ENCODE peak calls at places on chromosome 6, in nine cellular contexts. V is astrocyte of the spinal cord, N is cerebellar cortex, Y is psoas muscle, L is NCI-H2081, X is HFFc6, O is HAP-1, Z is nephron progenitor cell, R is GM12892. P is an unnamed sample.

GRCh38 chr6:146788115-146788514 is 189.3 kb downstream of the ADGB start:
- DNase-seq in V (no peak), N (no peak), Y (no peak), L (no peak), X (no peak), O (no peak), Z (no peak), R (no peak), P (no peak)

GRCh38 chr6:25346064-25346463 is 66.9 kb downstream of the CARMIL1 start:
- DNase-seq in V (no peak), N (no peak), Y (no peak), L (no peak), X (no peak), O (no peak), Z (no peak), R (no peak), P (no peak)

GRCh38 chr6:95233879-95234278 is 343.5 kb upstream of the MANEA start:
- DNase-seq in V (no peak), N (no peak), Y (no peak), L (no peak), X (no peak), O (no peak), Z (no peak), R (no peak), P (no peak)

GRCh38 chr6:7267521-7268091 is 45.4 kb downstream of the SSR1 start:
- DNase-seq in V (peak), N (no peak), Y (peak), L (no peak), X (peak), O (no peak), Z (no peak), R (no peak), P (peak)

GRCh38 chr6:25257686-25258348 is 21.4 kb upstream of the CARMIL1 start:
- DNase-seq in V (no peak), N (peak), Y (no peak), L (no peak), X (no peak), O (no peak), Z (no peak), R (no peak), P (no peak)

GRCh38 chr6:29553268-29554057 is 6.1 kb downstream of the UBD start:
- DNase-seq in V (peak), N (no peak), Y (peak), L (no peak), X (no peak), O (no peak), Z (peak), R (no peak), P (peak)

GRCh38 chr6:5531853-5532375 is 270.6 kb downstream of the FARS2 start:
- DNase-seq in V (no peak), N (no peak), Y (no peak), L (no peak), X (no peak), O (no peak), Z (no peak), R (no peak), P (no peak)

GRCh38 chr6:109491207-109491938 is 8.4 kb upstream of the ZBTB24 start:
- DNase-seq in V (no peak), N (no peak), Y (no peak), L (no peak), X (no peak), O (no peak), Z (no peak), R (no peak), P (no peak)

GRCh38 chr6:40258531-40258930 is 324.3 kb upstream of the MOCS1 start:
- DNase-seq in V (no peak), N (no peak), Y (no peak), L (no peak), X (no peak), O (no peak), Z (no peak), R (no peak), P (no peak)

GRCh38 chr6:159978291-159979135 is 9.6 kb downstream of the IGF2R start:
- DNase-seq in V (no peak), N (no peak), Y (no peak), L (no peak), X (no peak), O (no peak), Z (no peak), R (no peak), P (no peak)

GRCh38 chr6:129364037-129364436 is 345.9 kb downstream of the ARHGAP18 start:
- DNase-seq in V (no peak), N (no peak), Y (no peak), L (peak), X (no peak), O (no peak), Z (no peak), R (no peak), P (no peak)

GRCh38 chr6:111614833-111615582 is 9.3 kb upstream of the TRAF3IP2 start:
- DNase-seq in V (no peak), N (no peak), Y (no peak), L (no peak), X (no peak), O (peak), Z (peak), R (no peak), P (no peak)

GRCh38 chr6:43669050-43669921 is 18.3 kb downstream of the MRPS18A start:
- DNase-seq in V (peak), N (no peak), Y (peak), L (no peak), X (peak), O (no peak), Z (no peak), R (no peak), P (peak)

GRCh38 chr6:126716012-126716411 is 376.1 kb downstream of the CENPW start:
- DNase-seq in V (no peak), N (peak), Y (no peak), L (no peak), X (peak), O (no peak), Z (no peak), R (no peak), P (no peak)

GRCh38 chr6:26550250-26550993 is 12.3 kb downstream of the HMGN4 start:
- DNase-seq in V (peak), N (no peak), Y (peak), L (peak), X (no peak), O (no peak), Z (peak), R (peak), P (peak)

GRCh38 chr6:146357578-146358340 is 185.9 kb upstream of the RAB32 start:
- DNase-seq in V (peak), N (no peak), Y (no peak), L (no peak), X (peak), O (no peak), Z (no peak), R (no peak), P (peak)

GRCh38 chr6:54619102-54619501 is 227.5 kb upstream of the FAM83B start:
- DNase-seq in V (no peak), N (no peak), Y (no peak), L (no peak), X (no peak), O (no peak), Z (no peak), R (no peak), P (no peak)

GRCh38 chr6:151506761-151507160 is 12.9 kb downstream of the CCDC170 start:
- DNase-seq in V (no peak), N (no peak), Y (no peak), L (no peak), X (no peak), O (no peak), Z (no peak), R (no peak), P (no peak)

GRCh38 chr6:36961441-36962430 is 7.2 kb downstream of the PI16 start:
- DNase-seq in V (no peak), N (no peak), Y (no peak), L (no peak), X (no peak), O (no peak), Z (no peak), R (no peak), P (no peak)

GRCh38 chr6:170290306-170291128 is at the start of gene DLL1:
- DNase-seq in V (peak), N (peak), Y (peak), L (peak), X (no peak), O (no peak), Z (peak), R (no peak), P (peak)

GRCh38 chr6:170434114-170434820 is 118.8 kb downstream of the PSMB1 start:
- DNase-seq in V (no peak), N (no peak), Y (peak), L (no peak), X (no peak), O (no peak), Z (no peak), R (no peak), P (no peak)

GRCh38 chr6:148873154-148873553 is 126.3 kb downstream of the UST start:
- DNase-seq in V (no peak), N (no peak), Y (no peak), L (no peak), X (no peak), O (no peak), Z (no peak), R (no peak), P (no peak)

GRCh38 chr6:138107752-138108592 is 753 bp upstream of the PERP start:
- DNase-seq in V (no peak), N (peak), Y (no peak), L (peak), X (no peak), O (peak), Z (peak), R (peak), P (no peak)

GRCh38 chr6:80457044-80457933 is 350.8 kb downstream of the BCKDHB start:
- DNase-seq in V (peak), N (peak), Y (peak), L (peak), X (peak), O (no peak), Z (no peak), R (no peak), P (peak)

GRCh38 chr6:28906674-28907073 is 17.1 kb downstream of the TRIM27 start:
- DNase-seq in V (no peak), N (no peak), Y (no peak), L (no peak), X (no peak), O (no peak), Z (no peak), R (no peak), P (no peak)

GRCh38 chr6:127585123-127585522 is 8.1 kb downstream of the C6orf58 start:
- DNase-seq in V (no peak), N (no peak), Y (no peak), L (no peak), X (no peak), O (no peak), Z (no peak), R (no peak), P (no peak)

GRCh38 chr6:157867155-157867559 is 44.1 kb downstream of the SNX9 start:
- DNase-seq in V (peak), N (peak), Y (no peak), L (no peak), X (peak), O (no peak), Z (no peak), R (no peak), P (peak)

GRCh38 chr6:140871911-140872310 is 1260.8 kb upstream of the GJE1 start:
- DNase-seq in V (peak), N (no peak), Y (no peak), L (no peak), X (peak), O (no peak), Z (no peak), R (no peak), P (peak)

GRCh38 chr6:36688534-36689075 is 9.0 kb upstream of the RAB44 start:
- DNase-seq in V (peak), N (no peak), Y (peak), L (no peak), X (no peak), O (no peak), Z (no peak), R (no peak), P (no peak)

GRCh38 chr6:63516186-63516944 is 55.9 kb upstream of the LOC128125822 start:
- DNase-seq in V (no peak), N (no peak), Y (no peak), L (no peak), X (no peak), O (no peak), Z (no peak), R (no peak), P (no peak)

GRCh38 chr6:159679091-159680077 is 13.7 kb downstream of the SOD2 start:
- DNase-seq in V (peak), N (no peak), Y (no peak), L (no peak), X (peak), O (no peak), Z (no peak), R (no peak), P (no peak)

GRCh38 chr6:10420546-10421507 is 6.0 kb upstream of the TFAP2A start:
- DNase-seq in V (no peak), N (no peak), Y (no peak), L (no peak), X (no peak), O (no peak), Z (peak), R (no peak), P (no peak)

GRCh38 chr6:3808759-3809514 is 40.2 kb upstream of the FAM50B start:
- DNase-seq in V (peak), N (no peak), Y (peak), L (no peak), X (peak), O (no peak), Z (no peak), R (no peak), P (peak)

P was measured in hepatic stellate cell.